ENCODE peak calls at places on chromosomes 12 and 14, in ten cellular contexts. T is gastrocnemius medialis, G is heart left ventricle, X is upper lobe of left lung, O is right lobe of liver, P is K562, H is HCT116, I is GM12878, S is A549, M is HepG2. W is an unnamed sample.

GRCh38 chr12:69243099-69244084 is 4.0 kb downstream of the CPSF6 start:
- ATAC-seq in T (no peak), G (no peak), X (no peak), O (no peak), P (peak), H (no peak), I (peak), S (no peak), M (peak), W (no peak)

GRCh38 chr12:9702239-9702638 is 30.7 kb downstream of the CLECL1 start:
- ATAC-seq in T (no peak), G (no peak), X (no peak), O (no peak), P (no peak), H (no peak), I (no peak), S (no peak), M (no peak), W (no peak)

GRCh38 chr14:67487332-67487731 is 1.2 kb downstream of the TMEM229B start:
- ATAC-seq in T (peak), G (no peak), X (no peak), O (no peak), P (no peak), H (no peak), I (no peak), S (no peak), M (no peak), W (no peak)

GRCh38 chr12:103799504-103800251 is 41.4 kb downstream of the NT5DC3 start:
- ATAC-seq in T (peak), G (peak), X (peak), O (peak), P (no peak), H (no peak), I (no peak), S (peak), M (peak), W (peak)

GRCh38 chr14:42654707-42655106 is 1048.0 kb downstream of the LRFN5 start:
- ATAC-seq in T (no peak), G (no peak), X (no peak), O (no peak), P (no peak), H (no peak), I (no peak), S (no peak), M (no peak), W (no peak)

GRCh38 chr12:92485356-92486348 is 217.1 kb upstream of the PLEKHG7 start:
- ATAC-seq in T (peak), G (peak), X (no peak), O (peak), P (no peak), H (no peak), I (peak), S (no peak), M (no peak), W (no peak)

GRCh38 chr12:52036587-52037171 is 14.6 kb upstream of the NR4A1 start:
- ATAC-seq in T (peak), G (peak), X (peak), O (peak), P (peak), H (peak), I (peak), S (peak), M (peak), W (peak)

GRCh38 chr14:68506021-68506644 is 286.7 kb downstream of the ZFP36L1 start:
- ATAC-seq in T (no peak), G (peak), X (no peak), O (peak), P (no peak), H (no peak), I (peak), S (no peak), M (no peak), W (peak)

GRCh38 chr14:31898835-31899528 is 178.1 kb upstream of the ARHGAP5 start:
- ATAC-seq in T (no peak), G (no peak), X (peak), O (peak), P (no peak), H (no peak), I (no peak), S (no peak), M (no peak), W (no peak)

GRCh38 chr12:12891646-12892355 is 439 bp downstream of the GPRC5A start:
- ATAC-seq in T (no peak), G (no peak), X (no peak), O (no peak), P (no peak), H (no peak), I (no peak), S (peak), M (no peak), W (no peak)

GRCh38 chr12:16008442-16008841 is 97.3 kb downstream of the DERA start:
- ATAC-seq in T (no peak), G (no peak), X (no peak), O (peak), P (peak), H (no peak), I (no peak), S (no peak), M (peak), W (no peak)

GRCh38 chr12:78062781-78063180 is 232.1 kb downstream of the NAV3 start:
- ATAC-seq in T (no peak), G (no peak), X (no peak), O (no peak), P (no peak), H (no peak), I (no peak), S (no peak), M (no peak), W (no peak)

GRCh38 chr12:6192604-6193380 is 7.4 kb upstream of the CD9 start:
- ATAC-seq in T (no peak), G (no peak), X (no peak), O (no peak), P (no peak), H (no peak), I (no peak), S (no peak), M (no peak), W (no peak)

GRCh38 chr12:65196762-65197567 is 27.6 kb downstream of the LEMD3 start:
- ATAC-seq in T (no peak), G (no peak), X (no peak), O (no peak), P (no peak), H (no peak), I (peak), S (no peak), M (no peak), W (no peak)

GRCh38 chr14:98182385-98183055 is 1089.5 kb downstream of the BCL11B start:
- ATAC-seq in T (no peak), G (no peak), X (no peak), O (no peak), P (no peak), H (no peak), I (peak), S (no peak), M (no peak), W (no peak)

GRCh38 chr12:52601671-52602070 is 408 bp upstream of the KRT72 start:
- ATAC-seq in T (no peak), G (no peak), X (no peak), O (no peak), P (no peak), H (no peak), I (no peak), S (no peak), M (no peak), W (no peak)

GRCh38 chr12:62703011-62703380 is 232.0 kb downstream of the PPM1H start:
- ATAC-seq in T (no peak), G (peak), X (peak), O (peak), P (no peak), H (peak), I (no peak), S (peak), M (no peak), W (no peak)

GRCh38 chr12:68622250-68622649 is 11.6 kb downstream of the RAP1B start:
- ATAC-seq in T (no peak), G (no peak), X (peak), O (peak), P (peak), H (no peak), I (peak), S (no peak), M (no peak), W (no peak)

GRCh38 chr14:64748995-64749714 is 44.9 kb downstream of the PLEKHG3 start:
- ATAC-seq in T (no peak), G (no peak), X (no peak), O (no peak), P (no peak), H (no peak), I (no peak), S (no peak), M (no peak), W (no peak)

GRCh38 chr14:54902521-54903420 is at the start of gene GCH1:
- ATAC-seq in T (peak), G (peak), X (peak), O (peak), P (peak), H (peak), I (peak), S (peak), M (peak), W (peak)

GRCh38 chr14:30848449-30849240 is 25.7 kb upstream of the COCH start:
- ATAC-seq in T (no peak), G (no peak), X (peak), O (peak), P (no peak), H (no peak), I (peak), S (no peak), M (peak), W (no peak)

GRCh38 chr14:86027990-86028389 is 498.0 kb downstream of the FLRT2 start:
- ATAC-seq in T (no peak), G (no peak), X (no peak), O (no peak), P (no peak), H (no peak), I (no peak), S (no peak), M (no peak), W (no peak)

GRCh38 chr14:44942436-44942835 is 19.3 kb downstream of the KLHL28 start:
- ATAC-seq in T (no peak), G (no peak), X (no peak), O (no peak), P (no peak), H (no peak), I (no peak), S (no peak), M (no peak), W (no peak)

GRCh38 chr14:49659526-49660455 is 24.7 kb upstream of the DNAAF2 start:
- ATAC-seq in T (no peak), G (no peak), X (no peak), O (no peak), P (no peak), H (no peak), I (no peak), S (peak), M (peak), W (no peak)

GRCh38 chr12:122080149-122081107 is 1.9 kb downstream of the MLXIP start:
- ATAC-seq in T (peak), G (peak), X (peak), O (peak), P (peak), H (no peak), I (peak), S (no peak), M (no peak), W (peak)

GRCh38 chr12:34341362-34341733 is 319.1 kb downstream of the ALG10 start:
- ATAC-seq in T (no peak), G (no peak), X (no peak), O (no peak), P (peak), H (no peak), I (no peak), S (peak), M (no peak), W (no peak)

GRCh38 chr12:2625267-2625666 is 169.5 kb upstream of the FKBP4 start:
- ATAC-seq in T (no peak), G (no peak), X (no peak), O (no peak), P (no peak), H (no peak), I (no peak), S (no peak), M (no peak), W (peak)

GRCh38 chr14:93789366-93790130 is 1.3 kb upstream of the PRIMA1 start:
- ATAC-seq in T (no peak), G (peak), X (peak), O (no peak), P (no peak), H (peak), I (no peak), S (peak), M (peak), W (peak)

GRCh38 chr14:69354383-69355154 is 43.5 kb downstream of the ERH start:
- ATAC-seq in T (no peak), G (no peak), X (no peak), O (peak), P (no peak), H (no peak), I (peak), S (no peak), M (peak), W (no peak)

GRCh38 chr12:107478881-107479280 is 206.7 kb upstream of the PWP1 start:
- ATAC-seq in T (no peak), G (no peak), X (no peak), O (no peak), P (no peak), H (no peak), I (no peak), S (no peak), M (no peak), W (no peak)

GRCh38 chr12:38161123-38162000 is 155.2 kb upstream of the ALG10B start:
- ATAC-seq in T (no peak), G (no peak), X (no peak), O (no peak), P (peak), H (no peak), I (no peak), S (peak), M (peak), W (no peak)

GRCh38 chr12:29564925-29565324 is 67.4 kb upstream of the OVCH1 start:
- ATAC-seq in T (no peak), G (no peak), X (no peak), O (no peak), P (no peak), H (no peak), I (no peak), S (no peak), M (no peak), W (no peak)

GRCh38 chr12:112409064-112409905 is at the start of gene RPL6:
- ATAC-seq in T (peak), G (peak), X (peak), O (peak), P (peak), H (peak), I (peak), S (peak), M (peak), W (peak)

GRCh38 chr12:124030008-124030407 is 57.0 kb downstream of the ZNF664 start:
- ATAC-seq in T (no peak), G (no peak), X (peak), O (no peak), P (no peak), H (no peak), I (no peak), S (no peak), M (no peak), W (no peak)

GRCh38 chr14:90645842-90646443 is 170.3 kb downstream of the TTC7B start:
- ATAC-seq in T (peak), G (no peak), X (no peak), O (no peak), P (no peak), H (peak), I (no peak), S (peak), M (peak), W (no peak)

GRCh38 chr14:69807192-69807591 is 10.2 kb upstream of the SLC10A1 start:
- ATAC-seq in T (no peak), G (no peak), X (no peak), O (no peak), P (no peak), H (no peak), I (no peak), S (no peak), M (no peak), W (no peak)

GRCh38 chr12:132471011-132471857 is 18.7 kb upstream of the FBRSL1 start:
- ATAC-seq in T (no peak), G (peak), X (peak), O (peak), P (peak), H (peak), I (peak), S (no peak), M (peak), W (peak)

GRCh38 chr14:102238766-102239165 is 66.2 kb downstream of the MOK start:
- ATAC-seq in T (no peak), G (no peak), X (no peak), O (no peak), P (no peak), H (no peak), I (no peak), S (no peak), M (no peak), W (no peak)

DNA sequence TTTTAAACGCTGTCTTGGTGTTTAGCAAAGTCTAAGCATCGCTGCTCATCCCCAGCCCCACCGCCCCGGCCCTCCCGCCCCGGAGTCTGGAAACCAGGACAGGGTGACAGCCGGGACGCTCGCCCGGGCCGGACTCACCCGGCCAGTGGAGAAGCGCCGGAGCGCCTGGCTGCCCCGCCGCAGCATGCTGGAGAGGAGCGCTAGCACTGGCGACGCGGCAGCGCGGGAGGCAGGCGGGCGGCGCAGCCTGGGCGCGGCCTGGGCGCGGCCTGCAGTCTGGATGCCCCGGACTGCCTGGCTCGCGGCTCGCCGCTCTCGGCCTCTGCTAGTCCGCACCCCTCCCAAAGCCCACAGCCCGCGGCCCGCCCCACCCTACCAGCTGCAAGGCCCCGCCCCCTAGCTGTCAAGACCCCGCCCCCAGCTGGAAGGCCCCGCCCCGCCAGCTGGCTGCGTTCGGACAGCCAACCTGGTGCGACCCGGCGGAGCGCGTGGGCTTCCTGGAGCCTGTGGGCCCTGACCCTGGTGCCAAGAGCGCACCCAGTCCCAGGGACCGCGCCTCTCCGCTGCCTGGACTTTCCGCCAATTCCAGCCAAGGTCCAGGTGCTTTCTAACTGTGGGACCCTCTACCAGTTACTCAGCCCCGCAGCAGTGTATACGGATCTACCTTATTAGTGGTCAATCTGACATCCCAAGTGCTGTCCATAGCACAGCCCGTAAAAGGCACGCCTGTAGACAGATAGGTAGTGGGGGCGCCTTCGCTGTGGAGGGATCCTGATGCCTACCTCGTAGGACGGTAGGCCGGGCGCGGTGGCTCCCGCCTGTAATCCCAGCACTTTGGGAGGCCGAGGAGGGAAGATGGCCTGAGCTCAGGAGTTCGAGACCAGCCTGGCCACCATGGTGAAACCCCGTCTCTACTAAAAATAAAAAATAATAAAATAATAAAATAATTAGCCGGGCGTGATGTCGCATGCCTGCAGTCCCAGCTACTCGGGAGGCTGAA is at the start of gene ALDH1L2:
- ATAC-seq in T (peak), G (peak), X (peak), O (peak), P (peak), H (peak), I (peak), S (peak), M (peak), W (peak)
- TF ChIP-seq POLR2A in T (no peak), G (peak), X (no peak), O (no peak), P (peak), H (no peak), I (peak), S (peak), M (no peak), W (peak)

GRCh38 chr14:103581206-103581605 is 18.4 kb downstream of the COA8 start:
- ATAC-seq in T (no peak), G (no peak), X (no peak), O (no peak), P (no peak), H (no peak), I (no peak), S (no peak), M (no peak), W (no peak)

GRCh38 chr14:103574707-103575285 is 12.0 kb downstream of the COA8 start:
- ATAC-seq in T (no peak), G (no peak), X (no peak), O (no peak), P (no peak), H (no peak), I (no peak), S (no peak), M (no peak), W (no peak)

GRCh38 chr14:103574104-103574503 is 11.3 kb downstream of the COA8 start:
- ATAC-seq in T (no peak), G (peak), X (no peak), O (no peak), P (no peak), H (no peak), I (no peak), S (no peak), M (no peak), W (no peak)

GRCh38 chr14:103578401-103579075 is 15.8 kb downstream of the COA8 start:
- ATAC-seq in T (no peak), G (no peak), X (no peak), O (no peak), P (no peak), H (no peak), I (no peak), S (no peak), M (no peak), W (no peak)

DNA sequence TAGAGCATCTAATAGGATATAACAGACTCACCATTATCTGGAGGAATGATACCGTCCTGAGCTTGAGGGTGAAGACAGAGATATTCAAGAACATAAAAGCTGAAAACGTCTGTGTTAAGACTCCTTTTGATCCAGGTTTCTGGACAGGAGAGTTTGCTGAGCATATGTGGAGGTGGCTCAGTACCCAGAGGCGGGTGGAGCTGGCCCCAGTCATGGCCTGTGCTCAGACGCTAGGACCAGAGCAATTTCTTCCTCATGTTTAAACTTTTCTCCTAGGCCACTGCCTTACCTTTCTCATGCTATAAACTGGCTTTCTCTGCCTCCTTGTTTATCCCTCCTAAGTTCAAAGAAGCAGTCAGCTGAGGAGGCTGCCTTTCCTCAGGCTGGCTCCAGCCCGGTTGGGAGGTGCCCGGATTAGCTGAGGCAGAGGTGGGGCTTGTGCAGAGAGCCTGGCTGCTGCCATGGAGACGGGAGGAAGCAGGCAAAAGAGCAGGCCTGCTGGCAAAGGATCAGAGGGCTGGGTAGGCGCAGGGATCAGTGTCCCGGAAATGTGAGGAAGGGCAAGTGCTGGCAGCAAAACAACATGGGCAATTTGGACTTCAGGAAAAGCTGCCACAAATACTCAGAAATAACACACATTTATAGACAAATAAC is 13.7 kb downstream of the COA8 start:
- ATAC-seq in T (peak), G (peak), X (peak), O (peak), P (no peak), H (peak), I (no peak), S (peak), M (no peak), W (peak)
- TF ChIP-seq POLR2A in T (no peak), G (no peak), X (no peak), O (no peak), P (no peak), H (no peak), I (no peak), S (no peak), M (no peak), W (no peak)

DNA sequence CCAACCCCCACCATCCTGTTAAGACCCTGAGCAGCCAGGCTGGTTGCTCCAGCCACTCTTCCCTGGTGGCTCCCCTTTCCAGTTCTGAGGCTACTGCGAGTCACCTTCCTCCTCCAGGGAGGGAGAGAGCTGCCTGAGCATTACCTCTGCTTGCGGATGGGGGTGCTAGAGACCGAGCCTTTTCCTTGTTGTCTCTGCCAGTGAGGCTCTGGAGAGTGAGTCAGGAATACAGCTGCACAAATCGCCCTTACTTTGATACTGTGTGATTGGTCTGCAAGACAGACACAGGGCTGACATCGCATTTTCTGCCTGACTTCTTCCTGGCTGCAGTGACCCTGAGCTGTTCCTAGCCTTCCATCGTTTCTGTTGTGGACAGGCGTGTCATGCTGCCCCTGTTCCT is 94.3 kb downstream of the SLC25A47 start:
- ATAC-seq in T (peak), G (peak), X (peak), O (peak), P (peak), H (peak), I (peak), S (peak), M (peak), W (peak)
- TF ChIP-seq POLR2A in T (no peak), G (no peak), X (no peak), O (no peak), P (no peak), H (no peak), I (no peak), S (no peak), M (no peak), W (no peak)

GRCh38 chr12:31973818-31974217 is 14.6 kb downstream of the RESF1 start:
- ATAC-seq in T (no peak), G (no peak), X (no peak), O (no peak), P (no peak), H (no peak), I (no peak), S (no peak), M (no peak), W (no peak)
- TF ChIP-seq POLR2A in T (no peak), G (no peak), X (no peak), O (no peak), P (no peak), H (no peak), I (no peak), S (no peak), M (no peak), W (no peak)